ENCODE peak calls at places on chromosomes 2 and 18, in eight cellular contexts. L is activated CD8-positive, alpha-beta memory T cell treated with anti-CD3 and anti-CD28 coated beads for 48 hours; S is sigmoid colon; I is effector CD4-positive, alpha-beta T cell; D is A172; V is fibroblast of the conjunctiva; A is activated naive CD8-positive, alpha-beta T cell treated with anti-CD3 and anti-CD28 coated beads, Interleukin-2, amount 50 U/mL, for 24 hours; T is substantia nigra. R is an unnamed sample.

GRCh38 chr2:200308001-200308400 is 1.5 kb downstream of the SPATS2L start:
- DNase-seq in L (no peak), S (no peak), I (no peak), D (peak; percentile 29), V (no peak), A (no peak), T (no peak), R (peak; percentile 24)

GRCh38 chr2:43100883-43101662 is 125.3 kb downstream of the ZFP36L2 start:
- DNase-seq in L (no peak), S (peak; percentile 84), I (no peak), D (no peak), V (no peak), A (no peak), T (peak; percentile 96), R (peak; percentile 52)

GRCh38 chr18:52465391-52465790 is 125.4 kb downstream of the DCC start:
- DNase-seq in L (no peak), S (no peak), I (no peak), D (no peak), V (no peak), A (no peak), T (no peak), R (no peak)

GRCh38 chr2:239259173-239259572 is 141.6 kb downstream of the HDAC4 start:
- DNase-seq in L (no peak), S (no peak), I (no peak), D (no peak), V (no peak), A (no peak), T (no peak), R (no peak)

GRCh38 chr2:100673115-100673514 is 110.3 kb downstream of the PDCL3 start:
- DNase-seq in L (no peak), S (no peak), I (no peak), D (no peak), V (no peak), A (no peak), T (no peak), R (no peak)

GRCh38 chr2:69584127-69584889 is 59.2 kb downstream of the AAK1 start:
- DNase-seq in L (no peak), S (no peak), I (no peak), D (no peak), V (no peak), A (no peak), T (no peak), R (no peak)

GRCh38 chr2:16250886-16251285 is 310.5 kb downstream of the MYCN start:
- DNase-seq in L (no peak), S (no peak), I (no peak), D (no peak), V (no peak), A (no peak), T (no peak), R (peak; percentile 46)

GRCh38 chr2:46779447-46779941 is 136.1 kb downstream of the MCFD2 start:
- DNase-seq in L (no peak), S (no peak), I (no peak), D (no peak), V (no peak), A (no peak), T (no peak), R (peak; percentile 86)

GRCh38 chr2:36489296-36489695 is 108.7 kb downstream of the FEZ2 start:
- DNase-seq in L (no peak), S (no peak), I (no peak), D (peak; percentile 95), V (no peak), A (no peak), T (no peak), R (peak; percentile 43)

GRCh38 chr18:76401496-76401895 is 93.5 kb downstream of the ZNF516 start:
- DNase-seq in L (no peak), S (peak; percentile 65), I (no peak), D (no peak), V (no peak), A (no peak), T (no peak), R (no peak)

GRCh38 chr2:174704647-174705046 is 59.6 kb downstream of the CHRNA1 start:
- DNase-seq in L (no peak), S (no peak), I (no peak), D (no peak), V (no peak), A (no peak), T (no peak), R (no peak)

GRCh38 chr2:168008796-168009195 is 238.6 kb downstream of the STK39 start:
- DNase-seq in L (no peak), S (no peak), I (no peak), D (no peak), V (no peak), A (no peak), T (no peak), R (no peak)

GRCh38 chr2:157229572-157229971 is 27.9 kb upstream of the GALNT5 start:
- DNase-seq in L (no peak), S (no peak), I (no peak), D (peak; percentile 88), V (peak; percentile 26), A (no peak), T (no peak), R (peak; percentile 42)

GRCh38 chr2:2507471-2507997 is 176.5 kb upstream of the MYT1L start:
- DNase-seq in L (no peak), S (no peak), I (no peak), D (no peak), V (no peak), A (no peak), T (no peak), R (no peak)

GRCh38 chr2:149858916-149859634 is 271.5 kb upstream of the MMADHC start:
- DNase-seq in L (no peak), S (no peak), I (no peak), D (peak; percentile 43), V (no peak), A (no peak), T (no peak), R (peak; percentile 65)

R was measured in PC-3.